ENCODE peak calls at places on chromosomes 16 and 17, in ten cellular contexts. T is KBM-7; I is AML-193; Z is NCI-H226; A is EL; N is NT2/D1; Y is ovary; H is mucosa of gallbladder; K is anterior cingulate cortex; D is stimulated activated CD4-positive, alpha-beta T cell treated with anti-CD3 and anti-CD28 coated beads, Interleukin-4, amount 100 ng/mL, for 4 hours. L is an unnamed sample.

GRCh38 chr17:60065867-60066266 is 12.9 kb downstream of the HEATR6 start:
- DNase-seq in D (no peak), Y (no peak), A (peak), H (no peak), K (no peak), I (no peak), N (no peak), T (no peak), Z (no peak), L (no peak)

GRCh38 chr16:88606146-88606757 is 32.1 kb upstream of the IL17C start:
- DNase-seq in N (no peak), T (no peak), H (no peak), Z (no peak), K (peak), I (no peak), Y (no peak), D (no peak), A (no peak), L (no peak)

GRCh38 chr16:81639931-81640680 is 139.0 kb upstream of the PLCG2 start:
- DNase-seq in I (no peak), T (no peak), D (no peak), Y (no peak), A (no peak), Z (no peak), N (no peak), K (no peak), H (no peak), L (no peak)

GRCh38 chr16:69890114-69890890 is 60.8 kb upstream of the CLEC18A start:
- DNase-seq in Z (no peak), I (no peak), D (no peak), A (peak), H (peak), Y (peak), N (peak), T (no peak), K (peak), L (peak)

GRCh38 chr17:57423541-57423940 is 167.2 kb downstream of the MSI2 start:
- DNase-seq in D (no peak), N (no peak), I (no peak), A (no peak), K (no peak), T (no peak), H (no peak), Z (no peak), Y (no peak), L (no peak)

GRCh38 chr17:13001991-13002615 is 15.7 kb downstream of the ELAC2 start:
- DNase-seq in K (no peak), Y (no peak), I (no peak), Z (no peak), N (no peak), D (no peak), H (no peak), T (no peak), A (no peak), L (no peak)

GRCh38 chr17:1997587-1998425 is 27.3 kb downstream of the RTN4RL1 start:
- DNase-seq in N (no peak), Z (no peak), D (no peak), A (no peak), Y (peak), T (no peak), K (no peak), H (peak), I (no peak), L (peak)

GRCh38 chr16:85132456-85133289 is 20.4 kb upstream of the CIBAR2 start:
- DNase-seq in Z (no peak), H (no peak), T (no peak), A (no peak), N (no peak), K (no peak), Y (no peak), D (no peak), I (no peak), L (no peak)

GRCh38 chr16:27779719-27780161 is 229.8 kb downstream of the KATNIP start:
- DNase-seq in Z (no peak), H (peak), Y (peak), I (no peak), A (peak), T (no peak), N (peak), K (peak), D (no peak), L (peak)

GRCh38 chr17:58315281-58315711 is 13.3 kb downstream of the TSPOAP1 start:
- DNase-seq in Y (peak), A (no peak), Z (no peak), T (no peak), N (no peak), K (no peak), H (no peak), I (no peak), D (no peak), L (no peak)

GRCh38 chr16:60274431-60275017 is 1540.4 kb upstream of the GOT2 start:
- DNase-seq in T (no peak), A (no peak), H (no peak), N (no peak), K (no peak), I (no peak), Y (no peak), D (no peak), Z (no peak), L (no peak)

GRCh38 chr17:35729405-35729833 is 2.0 kb upstream of the RASL10B start:
- DNase-seq in K (no peak), Y (no peak), I (no peak), T (no peak), N (no peak), D (no peak), A (no peak), Z (no peak), H (no peak), L (no peak)

GRCh38 chr16:26111900-26112299 is 420.1 kb downstream of the HS3ST4 start:
- DNase-seq in T (no peak), K (no peak), N (peak), I (no peak), Y (no peak), Z (no peak), A (no peak), D (no peak), H (no peak), L (no peak)

GRCh38 chr17:48604770-48605329 is at the start of gene HOXB6:
- DNase-seq in A (no peak), Y (no peak), Z (no peak), K (no peak), H (no peak), T (no peak), N (no peak), I (peak), D (no peak), L (no peak)

GRCh38 chr17:511833-512251 is 159.2 kb upstream of the RPH3AL start:
- DNase-seq in I (no peak), Z (no peak), K (peak), A (peak), N (no peak), H (no peak), T (no peak), Y (peak), D (no peak), L (no peak)

GRCh38 chr16:78738557-78738956 is 639.1 kb downstream of the WWOX start:
- DNase-seq in Z (no peak), T (no peak), A (no peak), Y (no peak), H (no peak), D (no peak), K (no peak), N (no peak), I (no peak), L (no peak)

GRCh38 chr17:50953831-50954601 is 87.9 kb upstream of the TOB1 start:
- DNase-seq in H (no peak), Y (no peak), A (no peak), N (no peak), Z (no peak), K (no peak), T (peak), I (no peak), D (no peak), L (peak)

GRCh38 chr16:24875466-24875865 is 29.7 kb downstream of the SLC5A11 start:
- DNase-seq in N (no peak), K (no peak), A (no peak), D (no peak), T (no peak), I (no peak), Z (no peak), Y (no peak), H (no peak), L (no peak)

GRCh38 chr16:53022374-53022773 is 30.3 kb downstream of the CHD9NB start:
- DNase-seq in N (peak), Z (peak), H (no peak), T (peak), I (peak), D (no peak), Y (no peak), K (peak), A (peak), L (peak)

GRCh38 chr16:70588565-70588964 is 57.8 kb upstream of the IL34 start:
- DNase-seq in Y (no peak), N (no peak), H (no peak), Z (no peak), I (no peak), A (no peak), K (no peak), D (no peak), T (no peak), L (no peak)

GRCh38 chr17:47712330-47713023 is 18.5 kb downstream of the TBKBP1 start:
- DNase-seq in Z (no peak), N (no peak), I (no peak), A (no peak), Y (no peak), K (no peak), T (no peak), H (no peak), D (no peak), L (no peak)

L was measured in retina.